ENCODE peak calls at places on chromosomes 4 and X, in six cellular contexts. N is AG08396; V is bronchial epithelial cell; R is endodermal cell; A is stimulated activated CD4-positive, alpha-beta T cell treated with anti-CD3 and anti-CD28 coated beads, TNF-alpha, amount 100 ng/mL, for 4 hours; P is SK-N-DZ. K is an unnamed sample.

GRCh38 chr4:158155656-158156356 is 17.0 kb downstream of the GASK1B start:
- DNase-seq in N (no peak), V (no peak), R (peak; percentile 73), A (no peak), P (no peak), K (no peak)

GRCh38 chr4:19982556-19982955 is 269.1 kb upstream of the SLIT2 start:
- DNase-seq in N (peak; percentile 36), V (peak; percentile 74), R (no peak), A (no peak), P (no peak), K (no peak)

GRCh38 chr4:74109116-74109791 is 10.3 kb upstream of the CXCL2 start:
- DNase-seq in N (peak; percentile 75), V (peak; percentile 100), R (peak; percentile 73), A (no peak), P (no peak), K (no peak)

GRCh38 chr4:78528327-78528726 is 23.2 kb upstream of the ANXA3 start:
- DNase-seq in N (no peak), V (peak; percentile 78), R (no peak), A (no peak), P (no peak), K (no peak)

GRCh38 chr4:101201421-101201820 is 145.9 kb downstream of the PPP3CA start:
- DNase-seq in N (no peak), V (peak; percentile 88), R (no peak), A (no peak), P (peak; percentile 20), K (no peak)

GRCh38 chrX:12610079-12610478 is 181.1 kb upstream of the PRPS2 start:
- DNase-seq in N (peak; percentile 22), V (peak; percentile 96), R (no peak), A (no peak), P (no peak), K (no peak)

GRCh38 chr4:26812049-26812729 is 48.5 kb upstream of the STIM2 start:
- DNase-seq in N (no peak), V (peak; percentile 54), R (no peak), A (no peak), P (no peak), K (no peak)

GRCh38 chr4:55214172-55214571 is 88.8 kb upstream of the KDR start:
- DNase-seq in N (no peak), V (peak; percentile 42), R (no peak), A (no peak), P (no peak), K (peak; percentile 17)

GRCh38 chrX:98357146-98357545 is 1473.4 kb downstream of the RPA4 start:
- DNase-seq in N (no peak), V (no peak), R (no peak), A (no peak), P (no peak), K (no peak)

GRCh38 chrX:118226060-118226428 is 109.4 kb upstream of the KLHL13 start:
- DNase-seq in N (no peak), V (peak; percentile 45), R (no peak), A (no peak), P (peak; percentile 75), K (peak; percentile 35)

GRCh38 chr4:30718889-30719252 is 1.3 kb upstream of the PCDH7 start:
- DNase-seq in N (no peak), V (peak; percentile 40), R (no peak), A (no peak), P (no peak), K (peak; percentile 20)

GRCh38 chrX:37383313-37383712 is 34.1 kb downstream of the PRRG1 start:
- DNase-seq in N (no peak), V (no peak), R (no peak), A (no peak), P (no peak), K (no peak)

GRCh38 chr4:37891221-37892159 is 606 bp downstream of the TBC1D1 start:
- DNase-seq in N (peak; percentile 33), V (no peak), R (peak; percentile 70), A (peak; percentile 45), P (no peak), K (peak; percentile 69)

GRCh38 chrX:124086411-124086810 is 124.9 kb downstream of the STAG2 start:
- DNase-seq in N (no peak), V (no peak), R (no peak), A (peak; percentile 3), P (no peak), K (no peak)

GRCh38 chr4:121765941-121766538 is 1.1 kb upstream of the SMIM43 start:
- DNase-seq in N (no peak), V (no peak), R (peak; percentile 60), A (no peak), P (peak; percentile 11), K (no peak)

GRCh38 chrX:42149786-42150185 is 226.4 kb upstream of the CASK start:
- DNase-seq in N (no peak), V (peak; percentile 1), R (no peak), A (no peak), P (no peak), K (no peak)

GRCh38 chrX:150229481-150229880 is 133.6 kb upstream of the MAMLD1 start:
- DNase-seq in N (no peak), V (no peak), R (no peak), A (no peak), P (no peak), K (no peak)

GRCh38 chrX:30865020-30865419 is 24.0 kb downstream of the TAB3 start:
- DNase-seq in N (no peak), V (peak; percentile 27), R (peak; percentile 56), A (no peak), P (no peak), K (no peak)

GRCh38 chr4:79987401-79987800 is 85.6 kb downstream of the ANTXR2 start:
- DNase-seq in N (no peak), V (peak; percentile 49), R (no peak), A (no peak), P (no peak), K (no peak)

GRCh38 chrX:43661521-43662240 is 5.6 kb downstream of the MAOA start:
- DNase-seq in N (no peak), V (no peak), R (no peak), A (no peak), P (no peak), K (no peak)

GRCh38 chrX:148929686-148930085 is 429.3 kb downstream of the AFF2 start:
- DNase-seq in N (peak; percentile 3), V (peak; percentile 41), R (no peak), A (no peak), P (no peak), K (no peak)

GRCh38 chr4:170875868-170876267 is 786.1 kb upstream of the AADAT start:
- DNase-seq in N (no peak), V (no peak), R (no peak), A (no peak), P (peak; percentile 10), K (peak; percentile 2)

GRCh38 chr4:102343964-102344519 is 1.2 kb downstream of the SLC39A8 start:
- DNase-seq in N (no peak), V (peak; percentile 70), R (no peak), A (no peak), P (no peak), K (no peak)

GRCh38 chr4:88029556-88029955 is 22.1 kb downstream of the PKD2 start:
- DNase-seq in N (no peak), V (no peak), R (no peak), A (no peak), P (no peak), K (no peak)

GRCh38 chr4:176883108-176883550 is 90.4 kb upstream of the VEGFC start:
- DNase-seq in N (no peak), V (peak; percentile 41), R (no peak), A (no peak), P (no peak), K (no peak)

GRCh38 chr4:122707503-122707902 is 25.0 kb upstream of the BBS12 start:
- DNase-seq in N (no peak), V (no peak), R (no peak), A (no peak), P (no peak), K (no peak)

GRCh38 chr4:138938371-138938699 is 77.2 kb upstream of the NOCT start:
- DNase-seq in N (peak; percentile 20), V (peak; percentile 60), R (no peak), A (no peak), P (no peak), K (peak; percentile 42)

GRCh38 chrX:77087529-77088169 is 359.5 kb upstream of the FGF16 start:
- DNase-seq in N (peak; percentile 16), V (peak; percentile 26), R (no peak), A (no peak), P (no peak), K (no peak)

GRCh38 chr4:164068392-164068791 is 573.9 kb downstream of the TMA16 start:
- DNase-seq in N (no peak), V (no peak), R (no peak), A (no peak), P (no peak), K (no peak)

GRCh38 chr4:56958111-56958517 is 19.3 kb downstream of the NOA1 start:
- DNase-seq in N (peak; percentile 84), V (peak; percentile 96), R (no peak), A (no peak), P (no peak), K (no peak)

GRCh38 chrX:11543249-11543648 is 122.5 kb downstream of the ARHGAP6 start:
- DNase-seq in N (no peak), V (no peak), R (no peak), A (no peak), P (no peak), K (no peak)

GRCh38 chr4:48141048-48141447 is 7.0 kb upstream of the TXK start:
- DNase-seq in N (peak; percentile 17), V (peak; percentile 54), R (no peak), A (no peak), P (peak; percentile 16), K (peak; percentile 48)

GRCh38 chrX:118864063-118864630 is 40.5 kb downstream of the ZCCHC12 start:
- DNase-seq in N (no peak), V (no peak), R (no peak), A (no peak), P (no peak), K (no peak)

GRCh38 chr4:87089368-87089767 is 131.1 kb downstream of the KLHL8 start:
- DNase-seq in N (no peak), V (no peak), R (no peak), A (no peak), P (no peak), K (no peak)

K was measured in SK-N-SH.